ENCODE peak calls at places on chromosomes 12 and 14, in seven cellular contexts. One of them, this sample, is unnamed.

GRCh38 chr14:35362911-35363374 is 41.6 kb downstream of the NFKBIA start:
- DNase-seq in H1: no peak
- DNase-seq in choroid plexus epithelial cell: peak; percentile 64
- DNase-seq in WTC11: no peak
- DNase-seq in OCI-LY7: no peak
- DNase-seq in IMR-90: peak; percentile 88
- DNase-seq in Calu3: no peak
- DNase-seq in this sample: no peak

GRCh38 chr12:58425481-58426392 is 484.4 kb downstream of the ATP23 start:
- DNase-seq in H1: no peak
- DNase-seq in Calu3: peak; percentile 62
- DNase-seq in WTC11: peak; percentile 46
- DNase-seq in OCI-LY7: no peak
- DNase-seq in IMR-90: peak; percentile 94
- DNase-seq in choroid plexus epithelial cell: peak; percentile 94
- DNase-seq in this sample: no peak

GRCh38 chr12:108193922-108194321 is 64.8 kb downstream of the WSCD2 start:
- DNase-seq in Calu3: peak; percentile 49
- DNase-seq in H1: no peak
- DNase-seq in choroid plexus epithelial cell: peak; percentile 46
- DNase-seq in WTC11: peak; percentile 28
- DNase-seq in OCI-LY7: peak; percentile 32
- DNase-seq in IMR-90: peak; percentile 3
- DNase-seq in this sample: peak; percentile 53

GRCh38 chr14:99818503-99819036 is 25.4 kb downstream of the EML1 start:
- DNase-seq in OCI-LY7: no peak
- DNase-seq in WTC11: no peak
- DNase-seq in H1: no peak
- DNase-seq in IMR-90: peak; percentile 34
- DNase-seq in Calu3: no peak
- DNase-seq in choroid plexus epithelial cell: no peak
- DNase-seq in this sample: no peak

GRCh38 chr12:103785243-103786031 is 55.6 kb downstream of the NT5DC3 start:
- DNase-seq in OCI-LY7: no peak
- DNase-seq in choroid plexus epithelial cell: no peak
- DNase-seq in H1: no peak
- DNase-seq in Calu3: no peak
- DNase-seq in WTC11: no peak
- DNase-seq in IMR-90: no peak
- DNase-seq in this sample: no peak

GRCh38 chr14:79638647-79639266 is 572.5 kb downstream of the DIO2 start:
- DNase-seq in OCI-LY7: no peak
- DNase-seq in Calu3: no peak
- DNase-seq in choroid plexus epithelial cell: no peak
- DNase-seq in IMR-90: no peak
- DNase-seq in H1: no peak
- DNase-seq in WTC11: no peak
- DNase-seq in this sample: no peak

GRCh38 chr14:28719130-28719529 is 47.5 kb upstream of the FOXG1 start:
- DNase-seq in OCI-LY7: no peak
- DNase-seq in Calu3: no peak
- DNase-seq in IMR-90: no peak
- DNase-seq in H1: no peak
- DNase-seq in WTC11: no peak
- DNase-seq in choroid plexus epithelial cell: no peak
- DNase-seq in this sample: no peak

GRCh38 chr14:61281186-61281676 is at the start of gene TMEM30B:
- DNase-seq in H1: peak; percentile 70
- DNase-seq in WTC11: peak; percentile 85
- DNase-seq in OCI-LY7: no peak
- DNase-seq in IMR-90: no peak
- DNase-seq in Calu3: peak; percentile 94
- DNase-seq in choroid plexus epithelial cell: no peak
- DNase-seq in this sample: no peak

GRCh38 chr12:48980389-48980952 is 2.3 kb downstream of the WNT1 start:
- DNase-seq in Calu3: no peak
- DNase-seq in choroid plexus epithelial cell: no peak
- DNase-seq in WTC11: peak; percentile 76
- DNase-seq in IMR-90: no peak
- DNase-seq in OCI-LY7: no peak
- DNase-seq in H1: no peak
- DNase-seq in this sample: no peak

GRCh38 chr14:74083161-74083560 is 1.1 kb downstream of the ALDH6A1 start:
- DNase-seq in Calu3: no peak
- DNase-seq in OCI-LY7: no peak
- DNase-seq in choroid plexus epithelial cell: no peak
- DNase-seq in WTC11: no peak
- DNase-seq in IMR-90: peak; percentile 13
- DNase-seq in H1: no peak
- DNase-seq in this sample: no peak

GRCh38 chr14:58752782-58753181 is 115.0 kb downstream of the DACT1 start:
- DNase-seq in OCI-LY7: no peak
- DNase-seq in IMR-90: no peak
- DNase-seq in H1: no peak
- DNase-seq in WTC11: no peak
- DNase-seq in choroid plexus epithelial cell: no peak
- DNase-seq in Calu3: peak; percentile 63
- DNase-seq in this sample: no peak

GRCh38 chr12:109581334-109581691 is 7.7 kb downstream of the MVK start:
- DNase-seq in WTC11: no peak
- DNase-seq in choroid plexus epithelial cell: no peak
- DNase-seq in Calu3: no peak
- DNase-seq in OCI-LY7: no peak
- DNase-seq in H1: no peak
- DNase-seq in IMR-90: no peak
- DNase-seq in this sample: no peak

GRCh38 chr14:51548187-51548586 is 103.5 kb upstream of the FRMD6 start:
- DNase-seq in IMR-90: no peak
- DNase-seq in OCI-LY7: no peak
- DNase-seq in H1: no peak
- DNase-seq in Calu3: no peak
- DNase-seq in WTC11: no peak
- DNase-seq in choroid plexus epithelial cell: no peak
- DNase-seq in this sample: no peak

GRCh38 chr14:85366226-85366625 is 163.7 kb upstream of the FLRT2 start:
- DNase-seq in H1: no peak
- DNase-seq in choroid plexus epithelial cell: no peak
- DNase-seq in IMR-90: no peak
- DNase-seq in OCI-LY7: no peak
- DNase-seq in Calu3: no peak
- DNase-seq in WTC11: no peak
- DNase-seq in this sample: no peak

DNA sequence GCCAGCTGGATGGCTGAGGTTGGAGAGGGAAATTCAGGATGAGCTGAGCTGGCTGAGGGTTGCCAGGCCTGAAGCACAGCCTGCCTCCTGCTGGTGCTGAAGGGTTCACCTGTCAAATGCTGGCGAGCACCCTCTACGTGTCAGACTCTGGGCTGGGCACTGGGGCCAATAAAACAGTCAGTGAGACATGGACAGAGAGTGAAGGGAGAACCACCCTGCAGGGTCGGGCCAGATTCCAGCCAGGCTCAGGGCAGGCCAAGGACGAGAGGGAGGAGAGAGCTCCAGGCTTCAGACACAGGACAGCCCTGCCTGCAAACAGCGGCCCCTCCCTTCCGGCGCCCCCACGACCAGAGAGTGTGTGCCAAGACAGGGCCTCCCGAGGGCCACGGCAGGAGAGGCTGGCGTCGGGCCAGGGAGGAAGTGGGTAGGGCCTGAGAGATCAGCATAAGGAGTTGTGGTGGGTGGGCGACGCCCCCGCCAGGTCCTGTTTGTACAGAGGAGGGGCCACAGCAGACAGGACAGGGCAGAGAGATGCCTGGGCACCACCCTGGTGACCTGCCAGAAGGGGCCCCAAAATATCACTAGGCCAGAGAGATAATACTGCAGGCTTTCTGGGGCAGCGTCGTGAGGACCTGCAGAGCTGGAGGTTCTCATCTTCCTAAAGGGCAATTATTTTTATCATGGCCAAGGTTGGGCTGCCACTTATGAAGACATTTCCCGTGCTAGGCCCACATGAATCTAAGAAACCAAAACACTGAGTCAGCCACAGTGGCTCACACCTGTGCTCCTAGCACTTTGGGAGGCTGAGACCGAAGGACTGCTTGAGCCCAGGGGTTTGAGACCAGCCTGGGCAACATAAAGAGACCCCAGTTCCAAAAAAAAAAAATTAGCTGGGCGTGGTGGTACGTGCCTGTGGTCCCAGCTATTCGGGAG is 73.1 kb upstream of the GPR68 start:
- DNase-seq in H1: no peak
- DNase-seq in IMR-90: no peak
- DNase-seq in Calu3: peak; percentile 81
- DNase-seq in WTC11: no peak
- DNase-seq in OCI-LY7: peak; percentile 53
- DNase-seq in choroid plexus epithelial cell: no peak
- DNase-seq in this sample: no peak
- TF ChIP-seq CTCF in H1: no peak
- TF ChIP-seq CTCF in IMR-90: no peak
- TF ChIP-seq CTCF in Calu3: no peak
- TF ChIP-seq CTCF in WTC11: no peak
- TF ChIP-seq CTCF in OCI-LY7: peak; percentile 51
- TF ChIP-seq CTCF in choroid plexus epithelial cell: no peak
- TF ChIP-seq CTCF in this sample: no peak

GRCh38 chr12:71125515-71125914 is 32.3 kb downstream of the TSPAN8 start:
- DNase-seq in choroid plexus epithelial cell: peak; percentile 67
- DNase-seq in Calu3: no peak
- DNase-seq in H1: no peak
- DNase-seq in IMR-90: no peak
- DNase-seq in OCI-LY7: no peak
- DNase-seq in WTC11: no peak
- DNase-seq in this sample: no peak

GRCh38 chr12:71128191-71128590 is 29.6 kb downstream of the TSPAN8 start:
- DNase-seq in OCI-LY7: no peak
- DNase-seq in IMR-90: no peak
- DNase-seq in H1: no peak
- DNase-seq in Calu3: no peak
- DNase-seq in WTC11: no peak
- DNase-seq in choroid plexus epithelial cell: peak; percentile 47
- DNase-seq in this sample: no peak

GRCh38 chr12:71125949-71126348 is 31.9 kb downstream of the TSPAN8 start:
- DNase-seq in OCI-LY7: no peak
- DNase-seq in IMR-90: no peak
- DNase-seq in WTC11: no peak
- DNase-seq in choroid plexus epithelial cell: no peak
- DNase-seq in Calu3: no peak
- DNase-seq in H1: no peak
- DNase-seq in this sample: no peak

GRCh38 chr12:71129364-71129763 is 28.4 kb downstream of the TSPAN8 start:
- DNase-seq in choroid plexus epithelial cell: no peak
- DNase-seq in H1: no peak
- DNase-seq in WTC11: no peak
- DNase-seq in OCI-LY7: no peak
- DNase-seq in Calu3: no peak
- DNase-seq in IMR-90: no peak
- DNase-seq in this sample: no peak

DNA sequence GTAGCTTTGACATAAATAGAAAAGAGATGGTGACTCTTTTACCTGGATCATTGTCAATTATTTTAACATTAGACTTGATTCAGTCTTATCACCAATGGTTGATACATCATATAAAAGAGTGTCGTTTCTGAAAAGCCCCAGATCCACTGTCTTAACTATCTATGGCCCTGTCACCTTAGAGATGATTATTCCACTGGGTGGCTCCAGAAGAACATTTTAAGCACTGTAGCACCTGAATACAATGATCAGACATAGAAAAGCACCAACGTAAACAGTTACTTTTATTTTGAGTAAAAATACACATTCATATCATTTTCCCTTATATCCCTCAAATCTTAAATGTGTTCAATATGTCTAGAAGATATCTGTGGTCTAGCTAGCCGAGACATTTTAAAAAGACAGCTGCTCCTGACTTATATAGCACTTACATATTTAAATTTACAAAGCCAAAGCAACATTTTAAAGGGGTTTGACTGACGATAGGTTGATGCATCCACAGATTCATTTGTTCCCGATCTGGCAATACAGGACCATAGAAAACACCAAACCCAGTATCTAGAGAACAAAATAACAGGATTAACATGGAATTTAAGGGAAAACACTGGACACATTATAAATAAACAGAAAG is 32.9 kb downstream of the TSPAN8 start:
- DNase-seq in IMR-90: no peak
- DNase-seq in Calu3: no peak
- DNase-seq in WTC11: no peak
- DNase-seq in choroid plexus epithelial cell: no peak
- DNase-seq in H1: no peak
- DNase-seq in OCI-LY7: no peak
- DNase-seq in this sample: no peak
- TF ChIP-seq CTCF in IMR-90: no peak
- TF ChIP-seq CTCF in Calu3: no peak
- TF ChIP-seq CTCF in WTC11: no peak
- TF ChIP-seq CTCF in choroid plexus epithelial cell: peak; percentile 15
- TF ChIP-seq CTCF in H1: no peak
- TF ChIP-seq CTCF in OCI-LY7: no peak
- TF ChIP-seq CTCF in this sample: no peak

DNA sequence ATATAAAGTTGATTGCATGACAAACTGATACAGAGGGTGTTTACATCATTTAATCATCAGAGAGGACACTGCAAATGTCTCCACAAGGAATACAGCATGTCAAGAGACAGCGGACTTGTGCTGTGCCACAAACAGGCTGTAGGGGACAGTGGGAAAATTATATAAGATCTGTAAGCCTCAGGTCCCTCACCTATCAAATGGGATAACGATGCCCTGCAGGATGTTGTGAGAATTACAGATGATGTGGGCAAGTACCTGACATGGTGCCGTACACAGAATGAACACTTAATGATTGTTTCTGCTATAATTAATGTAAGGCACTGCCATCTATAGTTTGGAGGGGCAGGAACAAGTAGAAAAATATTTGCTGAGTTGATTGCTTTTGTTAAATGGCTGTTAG is 81.9 kb upstream of the GTF2A1 start:
- DNase-seq in WTC11: no peak
- DNase-seq in choroid plexus epithelial cell: no peak
- DNase-seq in H1: no peak
- DNase-seq in IMR-90: no peak
- DNase-seq in Calu3: peak; percentile 22
- DNase-seq in OCI-LY7: peak; percentile 35
- DNase-seq in this sample: no peak
- TF ChIP-seq CTCF in WTC11: peak; percentile 31
- TF ChIP-seq CTCF in choroid plexus epithelial cell: no peak
- TF ChIP-seq CTCF in H1: no peak
- TF ChIP-seq CTCF in IMR-90: no peak
- TF ChIP-seq CTCF in Calu3: no peak
- TF ChIP-seq CTCF in OCI-LY7: peak; percentile 58
- TF ChIP-seq CTCF in this sample: peak; percentile 60

DNA sequence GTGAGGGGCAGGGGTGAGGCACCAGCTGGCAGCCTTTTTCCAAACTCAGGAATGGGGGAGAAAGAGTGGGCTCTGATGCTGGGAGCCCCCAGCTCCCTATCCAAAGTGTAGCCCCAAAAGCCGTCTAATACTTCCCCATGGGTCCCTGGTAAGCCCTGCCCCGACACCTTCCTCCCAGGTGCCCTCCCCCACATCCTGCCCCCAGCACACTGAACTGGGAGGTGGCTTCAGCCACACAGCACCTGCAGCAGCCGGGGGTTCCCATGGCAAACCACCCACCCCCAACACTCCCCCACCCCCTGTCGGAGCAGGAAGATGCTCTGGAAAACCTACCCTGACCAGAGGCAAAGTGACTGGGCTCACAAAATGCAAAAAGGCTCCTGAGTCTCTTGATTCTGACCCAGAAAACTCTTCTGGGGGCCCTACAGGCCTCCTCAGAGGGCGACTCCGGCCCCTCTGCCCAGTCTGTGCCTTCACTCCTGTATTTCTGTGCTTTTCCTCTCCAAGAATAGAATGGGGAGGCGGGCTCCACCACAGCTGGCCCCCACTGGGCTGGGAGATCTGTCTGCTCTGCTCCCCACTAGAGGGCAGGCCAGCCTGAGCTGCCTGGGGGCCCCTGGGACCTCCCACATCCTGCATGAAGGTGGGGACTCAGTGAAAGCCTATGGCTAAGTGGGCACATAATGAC is 81.6 kb downstream of the ITPK1 start:
- DNase-seq in H1: no peak
- DNase-seq in WTC11: peak; percentile 66
- DNase-seq in IMR-90: no peak
- DNase-seq in OCI-LY7: peak; percentile 63
- DNase-seq in choroid plexus epithelial cell: no peak
- DNase-seq in Calu3: peak; percentile 44
- DNase-seq in this sample: no peak
- TF ChIP-seq CTCF in H1: peak; percentile 74
- TF ChIP-seq CTCF in WTC11: peak; percentile 11
- TF ChIP-seq CTCF in IMR-90: peak; percentile 34
- TF ChIP-seq CTCF in OCI-LY7: peak; percentile 86
- TF ChIP-seq CTCF in choroid plexus epithelial cell: peak; percentile 65
- TF ChIP-seq CTCF in Calu3: no peak
- TF ChIP-seq CTCF in this sample: no peak